ENCODE peak calls at places on chromosomes 12 and 14, in seven cellular contexts. One of them, this sample, is unnamed.

GRCh38 chr14:100683578-100683977 is 43.1 kb upstream of the DLK1 start:
- DNase-seq in breast epithelium: no peak
- DNase-seq in body of pancreas: no peak
- DNase-seq in adrenal gland: no peak
- DNase-seq in Peyer's patch: no peak
- DNase-seq in A549: no peak
- DNase-seq in lower leg skin: no peak
- DNase-seq in this sample: no peak

GRCh38 chr14:81485372-81485771 is 48.3 kb downstream of the SEL1L start:
- DNase-seq in A549: no peak
- DNase-seq in adrenal gland: no peak
- DNase-seq in body of pancreas: no peak
- DNase-seq in lower leg skin: no peak
- DNase-seq in breast epithelium: no peak
- DNase-seq in Peyer's patch: no peak
- DNase-seq in this sample: no peak

GRCh38 chr14:22320353-22320733 is 268.7 kb downstream of the DAD1 start:
- DNase-seq in adrenal gland: no peak
- DNase-seq in body of pancreas: no peak
- DNase-seq in A549: no peak
- DNase-seq in lower leg skin: no peak
- DNase-seq in breast epithelium: no peak
- DNase-seq in Peyer's patch: no peak
- DNase-seq in this sample: no peak

GRCh38 chr12:127987199-127987901 is 279.6 kb upstream of the TMEM132C start:
- DNase-seq in body of pancreas: no peak
- DNase-seq in Peyer's patch: no peak
- DNase-seq in adrenal gland: peak; percentile 96
- DNase-seq in breast epithelium: no peak
- DNase-seq in lower leg skin: no peak
- DNase-seq in A549: no peak
- DNase-seq in this sample: peak; percentile 51

GRCh38 chr12:4908694-4909396 is 860 bp upstream of the KCNA1 start:
- DNase-seq in adrenal gland: no peak
- DNase-seq in breast epithelium: no peak
- DNase-seq in A549: no peak
- DNase-seq in lower leg skin: no peak
- DNase-seq in Peyer's patch: no peak
- DNase-seq in body of pancreas: no peak
- DNase-seq in this sample: no peak

GRCh38 chr12:131035268-131035681 is 81.6 kb downstream of the ADGRD1 start:
- DNase-seq in lower leg skin: no peak
- DNase-seq in body of pancreas: no peak
- DNase-seq in A549: no peak
- DNase-seq in breast epithelium: no peak
- DNase-seq in adrenal gland: no peak
- DNase-seq in Peyer's patch: no peak
- DNase-seq in this sample: no peak

GRCh38 chr14:101939771-101940170 is 24.6 kb upstream of the DYNC1H1 start:
- DNase-seq in body of pancreas: no peak
- DNase-seq in Peyer's patch: no peak
- DNase-seq in breast epithelium: no peak
- DNase-seq in A549: no peak
- DNase-seq in adrenal gland: no peak
- DNase-seq in lower leg skin: no peak
- DNase-seq in this sample: no peak

GRCh38 chr14:23322568-23323517 is 1.6 kb downstream of the PABPN1 start:
- DNase-seq in body of pancreas: no peak
- DNase-seq in breast epithelium: no peak
- DNase-seq in Peyer's patch: no peak
- DNase-seq in adrenal gland: peak; percentile 42
- DNase-seq in A549: no peak
- DNase-seq in lower leg skin: no peak
- DNase-seq in this sample: no peak

GRCh38 chr14:90850487-90850886 is 34.3 kb upstream of the TTC7B start:
- DNase-seq in Peyer's patch: no peak
- DNase-seq in A549: no peak
- DNase-seq in adrenal gland: no peak
- DNase-seq in breast epithelium: no peak
- DNase-seq in lower leg skin: no peak
- DNase-seq in body of pancreas: peak; percentile 32
- DNase-seq in this sample: peak; percentile 74

GRCh38 chr12:98894412-98895085 is 249.5 kb downstream of the APAF1 start:
- DNase-seq in A549: no peak
- DNase-seq in body of pancreas: no peak
- DNase-seq in adrenal gland: no peak
- DNase-seq in breast epithelium: no peak
- DNase-seq in lower leg skin: no peak
- DNase-seq in Peyer's patch: no peak
- DNase-seq in this sample: no peak

GRCh38 chr14:106166650-106167204 is 640.3 kb downstream of the TMEM121 start:
- DNase-seq in A549: no peak
- DNase-seq in lower leg skin: no peak
- DNase-seq in adrenal gland: no peak
- DNase-seq in body of pancreas: no peak
- DNase-seq in Peyer's patch: no peak
- DNase-seq in breast epithelium: no peak
- DNase-seq in this sample: no peak

GRCh38 chr12:63864456-63864709 is 19.9 kb downstream of the SRGAP1 start:
- DNase-seq in body of pancreas: no peak
- DNase-seq in Peyer's patch: no peak
- DNase-seq in adrenal gland: no peak
- DNase-seq in A549: no peak
- DNase-seq in breast epithelium: no peak
- DNase-seq in lower leg skin: no peak
- DNase-seq in this sample: no peak

GRCh38 chr14:98756749-98757148 is 515.2 kb downstream of the BCL11B start:
- DNase-seq in breast epithelium: no peak
- DNase-seq in lower leg skin: no peak
- DNase-seq in A549: no peak
- DNase-seq in body of pancreas: no peak
- DNase-seq in adrenal gland: no peak
- DNase-seq in Peyer's patch: no peak
- DNase-seq in this sample: no peak

GRCh38 chr14:55780156-55780946 is 200.3 kb downstream of the KTN1 start:
- DNase-seq in body of pancreas: peak; percentile 86
- DNase-seq in lower leg skin: peak; percentile 52
- DNase-seq in breast epithelium: no peak
- DNase-seq in adrenal gland: peak; percentile 60
- DNase-seq in A549: peak; percentile 35
- DNase-seq in Peyer's patch: no peak
- DNase-seq in this sample: peak; percentile 16

GRCh38 chr12:27179399-27180214 is 64.5 kb upstream of the STK38L start:
- DNase-seq in A549: peak; percentile 94
- DNase-seq in adrenal gland: no peak
- DNase-seq in Peyer's patch: no peak
- DNase-seq in lower leg skin: peak; percentile 39
- DNase-seq in breast epithelium: no peak
- DNase-seq in body of pancreas: peak; percentile 42
- DNase-seq in this sample: peak; percentile 42
- TF ChIP-seq POLR2A in A549: no peak
- TF ChIP-seq POLR2A in adrenal gland: no peak
- TF ChIP-seq POLR2A in Peyer's patch: no peak
- TF ChIP-seq POLR2A in lower leg skin: no peak
- TF ChIP-seq POLR2A in breast epithelium: no peak
- TF ChIP-seq POLR2A in body of pancreas: no peak
- TF ChIP-seq POLR2A in this sample: no peak

DNA sequence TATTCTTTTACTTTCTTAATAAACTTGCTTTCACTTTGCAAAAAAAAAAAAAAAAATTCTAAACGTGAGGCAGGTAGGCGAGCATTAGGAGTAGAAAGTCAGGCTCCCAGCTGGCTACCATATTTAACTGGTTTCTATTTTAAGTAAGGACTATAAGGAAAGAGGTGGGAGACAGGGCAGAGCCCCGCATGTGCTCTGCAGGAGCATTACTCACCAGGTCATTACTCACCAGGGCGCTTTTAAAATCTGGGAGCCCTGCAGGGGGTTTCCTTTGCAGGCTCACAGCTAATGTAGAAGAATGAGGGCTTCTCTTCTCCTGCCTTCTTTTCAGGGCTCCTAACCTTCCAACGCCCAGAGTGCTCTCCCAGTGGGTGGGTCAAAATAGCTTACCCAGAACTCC is 14.0 kb upstream of the DPF3 start:
- DNase-seq in body of pancreas: no peak
- DNase-seq in breast epithelium: no peak
- DNase-seq in Peyer's patch: no peak
- DNase-seq in A549: no peak
- DNase-seq in adrenal gland: peak; percentile 48
- DNase-seq in lower leg skin: no peak
- DNase-seq in this sample: peak; percentile 70
- TF ChIP-seq POLR2A in body of pancreas: no peak
- TF ChIP-seq POLR2A in breast epithelium: no peak
- TF ChIP-seq POLR2A in Peyer's patch: no peak
- TF ChIP-seq POLR2A in A549: no peak
- TF ChIP-seq POLR2A in adrenal gland: no peak
- TF ChIP-seq POLR2A in lower leg skin: no peak
- TF ChIP-seq POLR2A in this sample: no peak

DNA sequence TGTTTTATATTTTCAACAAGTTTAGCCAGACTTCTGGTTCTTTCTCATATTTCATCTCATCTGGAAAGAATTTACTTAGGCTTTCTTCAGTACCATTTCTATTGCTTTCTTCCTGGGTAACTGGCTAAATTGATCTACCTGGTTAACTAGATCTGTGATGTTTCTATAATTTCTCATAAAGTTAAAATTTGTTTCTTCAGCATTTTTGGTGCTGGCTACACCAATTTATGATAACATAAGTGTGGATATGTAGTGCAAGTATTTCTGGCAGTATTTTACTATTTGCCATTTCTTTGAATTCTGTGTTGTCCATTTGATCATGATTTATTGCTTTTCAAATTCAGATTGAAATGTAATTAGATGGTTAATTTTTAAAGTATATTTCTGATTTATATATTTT is 25.9 kb downstream of the ARHGAP5 start:
- DNase-seq in breast epithelium: no peak
- DNase-seq in adrenal gland: no peak
- DNase-seq in lower leg skin: no peak
- DNase-seq in A549: no peak
- DNase-seq in Peyer's patch: no peak
- DNase-seq in body of pancreas: no peak
- DNase-seq in this sample: no peak
- TF ChIP-seq POLR2A in breast epithelium: no peak
- TF ChIP-seq POLR2A in adrenal gland: no peak
- TF ChIP-seq POLR2A in lower leg skin: no peak
- TF ChIP-seq POLR2A in A549: no peak
- TF ChIP-seq POLR2A in Peyer's patch: no peak
- TF ChIP-seq POLR2A in body of pancreas: no peak
- TF ChIP-seq POLR2A in this sample: no peak

GRCh38 chr12:54385251-54385914 is 850 bp upstream of the ZNF385A start:
- DNase-seq in Peyer's patch: peak; percentile 56
- DNase-seq in body of pancreas: no peak
- DNase-seq in breast epithelium: no peak
- DNase-seq in A549: no peak
- DNase-seq in adrenal gland: no peak
- DNase-seq in lower leg skin: no peak
- DNase-seq in this sample: no peak
- TF ChIP-seq POLR2A in Peyer's patch: no peak
- TF ChIP-seq POLR2A in body of pancreas: no peak
- TF ChIP-seq POLR2A in breast epithelium: no peak
- TF ChIP-seq POLR2A in A549: no peak
- TF ChIP-seq POLR2A in adrenal gland: no peak
- TF ChIP-seq POLR2A in lower leg skin: no peak
- TF ChIP-seq POLR2A in this sample: no peak

GRCh38 chr12:6963016-6963731 is 7.3 kb downstream of the PHB2 start:
- DNase-seq in A549: no peak
- DNase-seq in breast epithelium: peak; percentile 96
- DNase-seq in adrenal gland: no peak
- DNase-seq in lower leg skin: no peak
- DNase-seq in Peyer's patch: no peak
- DNase-seq in body of pancreas: peak; percentile 97
- DNase-seq in this sample: no peak

GRCh38 chr12:6960291-6961277 is 9.4 kb downstream of the PTPN6 start:
- DNase-seq in A549: peak; percentile 72
- DNase-seq in lower leg skin: no peak
- DNase-seq in Peyer's patch: no peak
- DNase-seq in breast epithelium: no peak
- DNase-seq in adrenal gland: peak; percentile 73
- DNase-seq in body of pancreas: no peak
- DNase-seq in this sample: no peak

GRCh38 chr12:6961278-6961694 is 9.2 kb downstream of the PHB2 start:
- DNase-seq in adrenal gland: peak; percentile 90
- DNase-seq in Peyer's patch: peak; percentile 72
- DNase-seq in body of pancreas: peak; percentile 83
- DNase-seq in A549: no peak
- DNase-seq in breast epithelium: peak; percentile 79
- DNase-seq in lower leg skin: no peak
- DNase-seq in this sample: no peak

GRCh38 chr12:6962285-6963015 is 8.0 kb downstream of the PHB2 start:
- DNase-seq in A549: no peak
- DNase-seq in breast epithelium: no peak
- DNase-seq in adrenal gland: no peak
- DNase-seq in Peyer's patch: no peak
- DNase-seq in body of pancreas: peak; percentile 93
- DNase-seq in lower leg skin: no peak
- DNase-seq in this sample: no peak

DNA sequence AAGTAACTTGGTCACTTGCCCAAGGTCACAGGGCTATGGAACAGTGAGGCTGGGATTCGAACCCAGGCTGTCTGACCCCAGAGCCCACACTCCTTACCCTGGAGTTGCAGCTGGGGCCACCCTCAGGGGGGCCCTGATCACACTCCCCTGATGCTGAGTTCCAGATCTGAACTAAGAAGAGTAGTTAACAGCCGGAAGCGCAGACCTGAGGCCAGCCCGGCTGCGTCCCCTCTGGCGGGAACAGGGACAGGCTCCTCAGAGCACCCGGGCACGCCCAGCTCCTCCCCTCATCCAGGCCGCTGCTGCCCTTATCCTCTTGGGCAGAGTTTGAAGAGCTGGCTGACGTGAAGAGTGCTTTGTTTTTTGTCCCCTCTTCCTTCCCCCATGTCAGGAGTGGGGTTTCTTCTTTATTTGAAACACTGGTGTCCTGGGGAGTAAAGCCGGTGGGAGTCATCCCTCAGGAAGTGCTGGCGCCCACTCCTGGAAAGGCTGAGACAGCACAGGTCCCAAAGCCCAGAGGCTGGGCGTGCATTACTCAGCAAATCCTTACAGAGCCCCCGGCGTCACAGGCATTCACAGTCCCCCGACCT is 8.7 kb downstream of the PHB2 start:
- DNase-seq in body of pancreas: peak; percentile 75
- DNase-seq in Peyer's patch: no peak
- DNase-seq in A549: peak; percentile 89
- DNase-seq in lower leg skin: no peak
- DNase-seq in adrenal gland: peak; percentile 84
- DNase-seq in breast epithelium: no peak
- DNase-seq in this sample: peak; percentile 63
- TF ChIP-seq POLR2A in body of pancreas: no peak
- TF ChIP-seq POLR2A in Peyer's patch: peak; percentile 22
- TF ChIP-seq POLR2A in A549: peak; percentile 28
- TF ChIP-seq POLR2A in lower leg skin: no peak
- TF ChIP-seq POLR2A in adrenal gland: no peak
- TF ChIP-seq POLR2A in breast epithelium: no peak
- TF ChIP-seq POLR2A in this sample: no peak

GRCh38 chr12:58509116-58509885 is 411.0 kb downstream of the LRIG3 start:
- DNase-seq in lower leg skin: no peak
- DNase-seq in Peyer's patch: no peak
- DNase-seq in A549: peak; percentile 72
- DNase-seq in body of pancreas: no peak
- DNase-seq in adrenal gland: no peak
- DNase-seq in breast epithelium: no peak
- DNase-seq in this sample: no peak
- TF ChIP-seq POLR2A in lower leg skin: no peak
- TF ChIP-seq POLR2A in Peyer's patch: no peak
- TF ChIP-seq POLR2A in A549: no peak
- TF ChIP-seq POLR2A in body of pancreas: no peak
- TF ChIP-seq POLR2A in adrenal gland: no peak
- TF ChIP-seq POLR2A in breast epithelium: no peak
- TF ChIP-seq POLR2A in this sample: no peak